ENCODE peak calls at places on chromosomes 3 and 15, in eight cellular contexts. C, H, L, I, X, F, B and Q are unnamed samples.

GRCh38 chr3:4306860-4307259 is 3.7 kb downstream of the SETMAR start:
- DNase-seq in C (no peak), H (no peak), L (no peak), I (no peak), X (no peak), F (no peak), B (no peak), Q (no peak)

GRCh38 chr15:25717116-25717755 is 145.9 kb downstream of the ATP10A start:
- DNase-seq in C (no peak), H (no peak), L (no peak), I (no peak), X (peak), F (no peak), B (no peak), Q (no peak)

GRCh38 chr3:41176554-41176953 is 22.8 kb upstream of the CTNNB1 start:
- DNase-seq in C (no peak), H (no peak), L (no peak), I (no peak), X (no peak), F (no peak), B (no peak), Q (no peak)

GRCh38 chr15:83380682-83381081 is 66.5 kb upstream of the SH3GL3 start:
- DNase-seq in C (peak), H (no peak), L (no peak), I (peak), X (no peak), F (peak), B (no peak), Q (no peak)

GRCh38 chr3:48989796-48990635 is at the start of gene P4HTM:
- DNase-seq in C (peak), H (peak), L (peak), I (peak), X (peak), F (peak), B (peak), Q (peak)

GRCh38 chr3:40387895-40388254 is 891 bp downstream of the ENTPD3 start:
- DNase-seq in C (no peak), H (no peak), L (no peak), I (no peak), X (no peak), F (no peak), B (no peak), Q (no peak)

GRCh38 chr3:16338999-16339398 is 74.0 kb downstream of the OXNAD1 start:
- DNase-seq in C (peak), H (peak), L (no peak), I (peak), X (no peak), F (no peak), B (no peak), Q (no peak)

GRCh38 chr15:51696566-51696965 is 15.3 kb downstream of the SCG3 start:
- DNase-seq in C (no peak), H (no peak), L (no peak), I (no peak), X (no peak), F (no peak), B (no peak), Q (no peak)

GRCh38 chr3:66473181-66473580 is 27.6 kb downstream of the LRIG1 start:
- DNase-seq in C (no peak), H (no peak), L (no peak), I (no peak), X (no peak), F (no peak), B (no peak), Q (no peak)

GRCh38 chr3:36932979-36933378 is 11.9 kb downstream of the TRANK1 start:
- DNase-seq in C (no peak), H (no peak), L (no peak), I (no peak), X (no peak), F (no peak), B (no peak), Q (no peak)

GRCh38 chr15:76996526-76997401 is 1.8 kb downstream of the PSTPIP1 start:
- DNase-seq in C (peak), H (no peak), L (peak), I (no peak), X (no peak), F (no peak), B (no peak), Q (peak)

GRCh38 chr3:27613846-27614500 is 108.2 kb downstream of the EOMES start:
- DNase-seq in C (no peak), H (no peak), L (no peak), I (no peak), X (no peak), F (no peak), B (no peak), Q (no peak)

GRCh38 chr15:79640206-79640605 is 208.1 kb downstream of the MINAR1 start:
- DNase-seq in C (peak), H (peak), L (no peak), I (peak), X (no peak), F (no peak), B (no peak), Q (no peak)

GRCh38 chr3:33956211-33956610 is 157.8 kb downstream of the PDCD6IP start:
- DNase-seq in C (no peak), H (no peak), L (no peak), I (no peak), X (no peak), F (no peak), B (no peak), Q (no peak)

GRCh38 chr3:95798628-95799027 is 1015.8 kb upstream of the EPHA6 start:
- DNase-seq in C (no peak), H (no peak), L (no peak), I (no peak), X (no peak), F (no peak), B (no peak), Q (no peak)

GRCh38 chr3:39323454-39323853 is 6.1 kb upstream of the CCR8 start:
- DNase-seq in C (no peak), H (no peak), L (no peak), I (no peak), X (no peak), F (no peak), B (no peak), Q (no peak)

GRCh38 chr3:18349197-18349798 is 75.8 kb downstream of the SATB1 start:
- DNase-seq in C (no peak), H (no peak), L (no peak), I (no peak), X (no peak), F (no peak), B (no peak), Q (no peak)

GRCh38 chr3:355622-356021 is 159.1 kb downstream of the CHL1 start:
- DNase-seq in C (no peak), H (peak), L (no peak), I (peak), X (no peak), F (no peak), B (no peak), Q (no peak)

GRCh38 chr15:94335616-94336015 is 104.3 kb downstream of the MCTP2 start:
- DNase-seq in C (no peak), H (no peak), L (no peak), I (no peak), X (no peak), F (no peak), B (no peak), Q (no peak)

GRCh38 chr3:161567962-161568361 is 71.4 kb downstream of the OTOL1 start:
- DNase-seq in C (no peak), H (no peak), L (no peak), I (no peak), X (no peak), F (no peak), B (no peak), Q (no peak)

GRCh38 chr3:97821413-97821809 is 400 bp upstream of the CRYBG3 start:
- DNase-seq in C (peak), H (no peak), L (no peak), I (no peak), X (peak), F (peak), B (peak), Q (peak)

GRCh38 chr3:133644768-133645167 is 17.0 kb downstream of the TOPBP1 start:
- DNase-seq in C (peak), H (peak), L (no peak), I (peak), X (no peak), F (no peak), B (no peak), Q (no peak)

GRCh38 chr15:74347757-74348250 is 19.6 kb downstream of the CYP11A1 start:
- DNase-seq in C (no peak), H (no peak), L (no peak), I (no peak), X (no peak), F (no peak), B (no peak), Q (no peak)

GRCh38 chr3:70433091-70433490 is 120.7 kb upstream of the MDFIC2 start:
- DNase-seq in C (no peak), H (no peak), L (no peak), I (no peak), X (no peak), F (no peak), B (no peak), Q (no peak)